ENCODE peak calls at places on chromosomes 6 and 20, in nine cellular contexts. Y, F, I, W, E, O, X, N and T are unnamed samples.

GRCh38 chr6:157304840-157305675 is 18.3 kb downstream of the TMEM242 start:
- DNase-seq in Y (no peak), F (no peak), I (no peak), W (no peak), E (no peak), O (no peak), X (no peak), N (no peak), T (no peak)

GRCh38 chr6:166750125-166750793 is 123.2 kb upstream of the RPS6KA2 start:
- DNase-seq in Y (no peak), F (no peak), I (no peak), W (peak), E (no peak), O (no peak), X (no peak), N (no peak), T (no peak)

GRCh38 chr20:11032611-11033010 is 358.8 kb upstream of the JAG1 start:
- DNase-seq in Y (no peak), F (no peak), I (no peak), W (no peak), E (no peak), O (no peak), X (no peak), N (no peak), T (no peak)

GRCh38 chr20:53226788-53227187 is 254.6 kb downstream of the TSHZ2 start:
- DNase-seq in Y (no peak), F (no peak), I (no peak), W (no peak), E (no peak), O (no peak), X (no peak), N (no peak), T (no peak)

GRCh38 chr6:167579786-167580370 is 246.8 kb upstream of the AFDN start:
- DNase-seq in Y (no peak), F (no peak), I (no peak), W (no peak), E (no peak), O (peak), X (no peak), N (no peak), T (no peak)

GRCh38 chr6:110367001-110367400 is 8.9 kb upstream of the METTL24 start:
- DNase-seq in Y (no peak), F (no peak), I (no peak), W (no peak), E (no peak), O (no peak), X (no peak), N (no peak), T (no peak)

GRCh38 chr6:45827952-45828530 is 187.6 kb downstream of the CLIC5 start:
- DNase-seq in Y (no peak), F (no peak), I (no peak), W (no peak), E (no peak), O (no peak), X (no peak), N (no peak), T (no peak)

GRCh38 chr6:110039996-110040383 is 61.9 kb downstream of the GPR6 start:
- DNase-seq in Y (peak), F (peak), I (no peak), W (peak), E (no peak), O (peak), X (peak), N (no peak), T (peak)

GRCh38 chr6:133392641-133393040 is 151.5 kb downstream of the EYA4 start:
- DNase-seq in Y (no peak), F (no peak), I (no peak), W (no peak), E (no peak), O (no peak), X (no peak), N (no peak), T (no peak)

GRCh38 chr20:33477386-33478234 is 12.3 kb upstream of the CBFA2T2 start:
- DNase-seq in Y (no peak), F (no peak), I (no peak), W (no peak), E (no peak), O (no peak), X (peak), N (no peak), T (no peak)

GRCh38 chr6:108966855-108967755 is 118.9 kb downstream of the ARMC2 start:
- DNase-seq in Y (peak), F (no peak), I (no peak), W (peak), E (no peak), O (peak), X (no peak), N (no peak), T (no peak)

GRCh38 chr6:154229796-154230195 is 126.8 kb downstream of the IPCEF1 start:
- DNase-seq in Y (peak), F (peak), I (no peak), W (no peak), E (no peak), O (no peak), X (no peak), N (no peak), T (no peak)

GRCh38 chr6:158793432-158793831 is 25.7 kb downstream of the EZR start:
- DNase-seq in Y (no peak), F (no peak), I (no peak), W (peak), E (no peak), O (peak), X (no peak), N (no peak), T (peak)

GRCh38 chr20:18188446-18188845 is 50.8 kb downstream of the KAT14 start:
- DNase-seq in Y (no peak), F (no peak), I (no peak), W (no peak), E (no peak), O (no peak), X (no peak), N (no peak), T (no peak)

GRCh38 chr6:154821099-154821498 is 87.9 kb downstream of the SCAF8 start:
- DNase-seq in Y (no peak), F (no peak), I (no peak), W (no peak), E (no peak), O (no peak), X (no peak), N (no peak), T (no peak)

GRCh38 chr6:5537967-5538366 is 276.7 kb downstream of the FARS2 start:
- DNase-seq in Y (no peak), F (no peak), I (no peak), W (no peak), E (no peak), O (no peak), X (no peak), N (no peak), T (no peak)